ENCODE peak calls at places on chromosomes 13 and 19, in five cellular contexts. One of them, this sample, is unnamed.

GRCh38 chr13:48319458-48320395 is 16.2 kb downstream of the RB1 start:
- DNase-seq in H9: no peak
- DNase-seq in CD4-positive, alpha-beta T cell: peak; percentile 39
- DNase-seq in T-helper 22 cell: no peak
- DNase-seq in activated naive CD4-positive, alpha-beta T cell treated with anti-CD3 and anti-CD28 coated beads for 36 hours: no peak
- DNase-seq in this sample: no peak

GRCh38 chr13:80359459-80360297 is 18.8 kb upstream of the SPRY2 start:
- DNase-seq in H9: peak; percentile 80
- DNase-seq in activated naive CD4-positive, alpha-beta T cell treated with anti-CD3 and anti-CD28 coated beads for 36 hours: no peak
- DNase-seq in T-helper 22 cell: no peak
- DNase-seq in CD4-positive, alpha-beta T cell: no peak
- DNase-seq in this sample: no peak

GRCh38 chr13:32153056-32153455 is 121.5 kb downstream of the FRY start:
- DNase-seq in T-helper 22 cell: no peak
- DNase-seq in activated naive CD4-positive, alpha-beta T cell treated with anti-CD3 and anti-CD28 coated beads for 36 hours: no peak
- DNase-seq in H9: no peak
- DNase-seq in CD4-positive, alpha-beta T cell: no peak
- DNase-seq in this sample: no peak

GRCh38 chr19:30315159-30315558 is 57.0 kb upstream of the ZNF536 start:
- DNase-seq in activated naive CD4-positive, alpha-beta T cell treated with anti-CD3 and anti-CD28 coated beads for 36 hours: no peak
- DNase-seq in CD4-positive, alpha-beta T cell: no peak
- DNase-seq in H9: no peak
- DNase-seq in T-helper 22 cell: no peak
- DNase-seq in this sample: no peak

GRCh38 chr19:53311897-53312296 is 21.7 kb upstream of the ZNF845 start:
- DNase-seq in activated naive CD4-positive, alpha-beta T cell treated with anti-CD3 and anti-CD28 coated beads for 36 hours: no peak
- DNase-seq in T-helper 22 cell: no peak
- DNase-seq in H9: no peak
- DNase-seq in CD4-positive, alpha-beta T cell: no peak
- DNase-seq in this sample: no peak

GRCh38 chr19:35213678-35214632 is 14.6 kb downstream of the FAM187B start:
- DNase-seq in H9: no peak
- DNase-seq in CD4-positive, alpha-beta T cell: peak; percentile 68
- DNase-seq in T-helper 22 cell: peak; percentile 77
- DNase-seq in activated naive CD4-positive, alpha-beta T cell treated with anti-CD3 and anti-CD28 coated beads for 36 hours: peak; percentile 92
- DNase-seq in this sample: peak; percentile 96

GRCh38 chr19:18659281-18660050 is 22.6 kb downstream of the KLHL26 start:
- DNase-seq in CD4-positive, alpha-beta T cell: no peak
- DNase-seq in T-helper 22 cell: no peak
- DNase-seq in H9: no peak
- DNase-seq in activated naive CD4-positive, alpha-beta T cell treated with anti-CD3 and anti-CD28 coated beads for 36 hours: no peak
- DNase-seq in this sample: no peak

GRCh38 chr13:25525884-25526283 is 154.1 kb downstream of the ATP8A2 start:
- DNase-seq in CD4-positive, alpha-beta T cell: no peak
- DNase-seq in activated naive CD4-positive, alpha-beta T cell treated with anti-CD3 and anti-CD28 coated beads for 36 hours: no peak
- DNase-seq in T-helper 22 cell: no peak
- DNase-seq in H9: no peak
- DNase-seq in this sample: peak; percentile 1

GRCh38 chr19:51916167-51916566 is 11.1 kb upstream of the ZNF613 start:
- DNase-seq in T-helper 22 cell: no peak
- DNase-seq in activated naive CD4-positive, alpha-beta T cell treated with anti-CD3 and anti-CD28 coated beads for 36 hours: no peak
- DNase-seq in H9: no peak
- DNase-seq in CD4-positive, alpha-beta T cell: no peak
- DNase-seq in this sample: no peak

GRCh38 chr19:9622531-9622930 is 1.5 kb upstream of the ZNF561 start:
- DNase-seq in H9: no peak
- DNase-seq in T-helper 22 cell: no peak
- DNase-seq in activated naive CD4-positive, alpha-beta T cell treated with anti-CD3 and anti-CD28 coated beads for 36 hours: no peak
- DNase-seq in CD4-positive, alpha-beta T cell: no peak
- DNase-seq in this sample: no peak

GRCh38 chr13:112466132-112467025 is 90.2 kb downstream of the SPACA7 start:
- DNase-seq in H9: no peak
- DNase-seq in activated naive CD4-positive, alpha-beta T cell treated with anti-CD3 and anti-CD28 coated beads for 36 hours: no peak
- DNase-seq in CD4-positive, alpha-beta T cell: no peak
- DNase-seq in T-helper 22 cell: no peak
- DNase-seq in this sample: no peak

GRCh38 chr13:99322297-99323103 is 15.3 kb upstream of the GPR183 start:
- DNase-seq in CD4-positive, alpha-beta T cell: no peak
- DNase-seq in T-helper 22 cell: peak; percentile 43
- DNase-seq in H9: no peak
- DNase-seq in activated naive CD4-positive, alpha-beta T cell treated with anti-CD3 and anti-CD28 coated beads for 36 hours: peak; percentile 63
- DNase-seq in this sample: peak; percentile 85

GRCh38 chr19:48905664-48906063 is 5.6 kb downstream of the NUCB1 start:
- DNase-seq in T-helper 22 cell: no peak
- DNase-seq in activated naive CD4-positive, alpha-beta T cell treated with anti-CD3 and anti-CD28 coated beads for 36 hours: no peak
- DNase-seq in CD4-positive, alpha-beta T cell: no peak
- DNase-seq in H9: no peak
- DNase-seq in this sample: no peak

GRCh38 chr13:94550030-94550738 is 45.8 kb downstream of the TGDS start:
- DNase-seq in T-helper 22 cell: no peak
- DNase-seq in CD4-positive, alpha-beta T cell: no peak
- DNase-seq in activated naive CD4-positive, alpha-beta T cell treated with anti-CD3 and anti-CD28 coated beads for 36 hours: no peak
- DNase-seq in H9: no peak
- DNase-seq in this sample: no peak

GRCh38 chr19:4301590-4302237 is 475 bp downstream of the TMIGD2 start:
- DNase-seq in H9: no peak
- DNase-seq in CD4-positive, alpha-beta T cell: no peak
- DNase-seq in activated naive CD4-positive, alpha-beta T cell treated with anti-CD3 and anti-CD28 coated beads for 36 hours: peak; percentile 48
- DNase-seq in T-helper 22 cell: no peak
- DNase-seq in this sample: no peak

GRCh38 chr19:10769533-10770491 is 51.9 kb downstream of the DNM2 start:
- DNase-seq in H9: no peak
- DNase-seq in CD4-positive, alpha-beta T cell: no peak
- DNase-seq in activated naive CD4-positive, alpha-beta T cell treated with anti-CD3 and anti-CD28 coated beads for 36 hours: no peak
- DNase-seq in T-helper 22 cell: no peak
- DNase-seq in this sample: no peak

GRCh38 chr19:47315125-47315821 is 5.6 kb downstream of the C5AR1 start:
- DNase-seq in T-helper 22 cell: no peak
- DNase-seq in H9: peak; percentile 67
- DNase-seq in activated naive CD4-positive, alpha-beta T cell treated with anti-CD3 and anti-CD28 coated beads for 36 hours: peak; percentile 63
- DNase-seq in CD4-positive, alpha-beta T cell: no peak
- DNase-seq in this sample: no peak

GRCh38 chr13:76048126-76048525 is 412.0 kb downstream of the LMO7 start:
- DNase-seq in activated naive CD4-positive, alpha-beta T cell treated with anti-CD3 and anti-CD28 coated beads for 36 hours: no peak
- DNase-seq in T-helper 22 cell: no peak
- DNase-seq in CD4-positive, alpha-beta T cell: no peak
- DNase-seq in H9: no peak
- DNase-seq in this sample: no peak

GRCh38 chr13:37526710-37527446 is 71.7 kb downstream of the POSTN start:
- DNase-seq in CD4-positive, alpha-beta T cell: no peak
- DNase-seq in T-helper 22 cell: no peak
- DNase-seq in activated naive CD4-positive, alpha-beta T cell treated with anti-CD3 and anti-CD28 coated beads for 36 hours: no peak
- DNase-seq in H9: no peak
- DNase-seq in this sample: no peak

GRCh38 chr19:58476498-58477015 is 405 bp downstream of the ZNF446 start:
- DNase-seq in H9: peak; percentile 29
- DNase-seq in CD4-positive, alpha-beta T cell: no peak
- DNase-seq in activated naive CD4-positive, alpha-beta T cell treated with anti-CD3 and anti-CD28 coated beads for 36 hours: no peak
- DNase-seq in T-helper 22 cell: no peak
- DNase-seq in this sample: no peak

GRCh38 chr13:47628666-47629065 is 372.4 kb downstream of the SUCLA2 start:
- DNase-seq in H9: no peak
- DNase-seq in activated naive CD4-positive, alpha-beta T cell treated with anti-CD3 and anti-CD28 coated beads for 36 hours: no peak
- DNase-seq in T-helper 22 cell: no peak
- DNase-seq in CD4-positive, alpha-beta T cell: no peak
- DNase-seq in this sample: no peak

This sample was measured in GM12865.